ENCODE peak calls at places on chromosomes 13 and 19, in four cellular contexts. U is activated T-helper 1 cell treated with anti-CD3 and anti-CD28 coated beads, Interleukin-2, amount 50 U/mL, for 16 hours; W is LoVo; F is A549. P is an unnamed sample.

GRCh38 chr13:96020155-96020575 is 33.0 kb downstream of the UGGT2 start:
- DNase-seq in U (no peak), F (peak), W (peak), P (peak)

GRCh38 chr19:2171349-2172145 is 7.8 kb downstream of the DOT1L start:
- DNase-seq in F (no peak), U (peak), W (no peak), P (peak)

GRCh38 chr19:14333101-14333871 is 48.0 kb upstream of the ADGRE5 start:
- DNase-seq in W (peak), F (peak), U (no peak), P (peak)

GRCh38 chr19:12676384-12676792 is 5.3 kb downstream of the DHPS start:
- DNase-seq in F (peak), W (peak), U (peak), P (peak)

GRCh38 chr19:6593651-6594416 is 2.9 kb upstream of the CD70 start:
- DNase-seq in W (no peak), F (no peak), U (no peak), P (no peak)

GRCh38 chr19:903266-903797 is 9.7 kb downstream of the R3HDM4 start:
- DNase-seq in W (no peak), F (no peak), U (no peak), P (no peak)

GRCh38 chr19:56119585-56119978 is 1.5 kb downstream of the ZNF787 start:
- DNase-seq in U (no peak), F (no peak), W (no peak), P (no peak)

GRCh38 chr13:95588721-95589120 is 36.2 kb downstream of the CLDN10 start:
- DNase-seq in W (no peak), U (no peak), F (no peak), P (no peak)

GRCh38 chr13:26604784-26605183 is 47.3 kb downstream of the WASF3 start:
- DNase-seq in W (no peak), U (no peak), F (no peak), P (no peak)